ENCODE peak calls at places on chromosomes 7 and 10, in four cellular contexts. A, E, X and U are unnamed samples.

GRCh38 chr10:71542476-71542875 is 145.8 kb downstream of the CDH23 start:
- DNase-seq in A (no peak), E (no peak), X (no peak), U (no peak)

GRCh38 chr7:127585044-127585953 is at the start of gene GCC1:
- DNase-seq in A (peak), E (peak), X (peak), U (peak)

GRCh38 chr7:93117852-93118530 is at the start of gene SAMD9:
- DNase-seq in A (peak), E (peak), X (peak), U (peak)

GRCh38 chr10:34730726-34731125 is 84.4 kb downstream of the PARD3 start:
- DNase-seq in A (no peak), E (no peak), X (no peak), U (no peak)

GRCh38 chr10:102504179-102504975 is 605 bp downstream of the SUFU start:
- DNase-seq in A (peak), E (no peak), X (no peak), U (peak)

GRCh38 chr7:77455334-77455733 is 39.2 kb upstream of the GSAP start:
- DNase-seq in A (peak), E (no peak), X (no peak), U (no peak)

GRCh38 chr7:34875481-34875880 is 161.8 kb downstream of the DPY19L1 start:
- DNase-seq in A (no peak), E (peak), X (no peak), U (no peak)

GRCh38 chr7:133246558-133246957 is 6.3 kb upstream of the EXOC4 start:
- DNase-seq in A (no peak), E (no peak), X (no peak), U (no peak)

GRCh38 chr7:136594739-136595144 is 273.7 kb upstream of the CHRM2 start:
- DNase-seq in A (no peak), E (no peak), X (no peak), U (no peak)

GRCh38 chr10:43867113-43867512 is 218.4 kb upstream of the ZNF32 start:
- DNase-seq in A (no peak), E (no peak), X (no peak), U (no peak)

GRCh38 chr10:30786906-30787305 is 157.4 kb upstream of the LYZL2 start:
- DNase-seq in A (no peak), E (no peak), X (no peak), U (no peak)

GRCh38 chr10:63700209-63700934 is 179.2 kb downstream of the REEP3 start:
- DNase-seq in A (peak), E (no peak), X (peak), U (no peak)

GRCh38 chr7:36084485-36085091 is 68.5 kb upstream of the EEPD1 start:
- DNase-seq in A (peak), E (no peak), X (peak), U (peak)

GRCh38 chr7:44561962-44562621 is 11.6 kb downstream of the DDX56 start:
- DNase-seq in A (peak), E (no peak), X (peak), U (no peak)